ENCODE peak calls at places on chromosome 5, in seven cellular contexts. O is AG10803, X is heart left ventricle, Q is BJ, C is foreskin fibroblast, F is AG04450, Y is heart right ventricle. A is an unnamed sample.

GRCh38 chr5:40578501-40579451 is 100.9 kb upstream of the PTGER4 start:
- DNase-seq in C (peak; percentile 35), F (no peak), O (no peak), Q (no peak), Y (no peak), X (no peak), A (no peak)

GRCh38 chr5:121108725-121109124 is 644.6 kb downstream of the PRR16 start:
- DNase-seq in Q (no peak), O (no peak), C (no peak), X (no peak), F (no peak), Y (peak; percentile 7), A (no peak)

GRCh38 chr5:139566611-139567010 is 5.5 kb downstream of the UBE2D2 start:
- DNase-seq in F (no peak), C (no peak), Q (no peak), O (peak; percentile 72), X (no peak), Y (no peak), A (no peak)

GRCh38 chr5:145362261-145362660 is 472.9 kb downstream of the PRELID2 start:
- DNase-seq in Q (peak; percentile 76), X (no peak), Y (no peak), F (peak; percentile 65), O (peak; percentile 90), C (peak; percentile 66), A (peak; percentile 16)

GRCh38 chr5:132050136-132050535 is 10.3 kb upstream of the IL3 start:
- DNase-seq in Q (no peak), F (no peak), Y (no peak), X (peak; percentile 25), C (no peak), O (no peak), A (no peak)

GRCh38 chr5:151480384-151480783 is 33.0 kb downstream of the SLC36A1 start:
- DNase-seq in Y (no peak), O (peak; percentile 21), F (no peak), Q (no peak), C (peak; percentile 45), X (no peak), A (no peak)

GRCh38 chr5:79014631-79015030 is 29.5 kb upstream of the ARSB start:
- DNase-seq in X (no peak), F (no peak), Y (no peak), C (no peak), O (no peak), Q (no peak), A (no peak)

GRCh38 chr5:180969406-180969805 is 19.2 kb upstream of the BTNL3 start:
- DNase-seq in X (no peak), O (no peak), Q (no peak), C (no peak), Y (no peak), F (no peak), A (no peak)

GRCh38 chr5:124923131-124923530 is 176.7 kb upstream of the ZNF608 start:
- DNase-seq in X (no peak), F (no peak), Y (no peak), C (peak; percentile 23), O (peak; percentile 20), Q (no peak), A (no peak)

DNA sequence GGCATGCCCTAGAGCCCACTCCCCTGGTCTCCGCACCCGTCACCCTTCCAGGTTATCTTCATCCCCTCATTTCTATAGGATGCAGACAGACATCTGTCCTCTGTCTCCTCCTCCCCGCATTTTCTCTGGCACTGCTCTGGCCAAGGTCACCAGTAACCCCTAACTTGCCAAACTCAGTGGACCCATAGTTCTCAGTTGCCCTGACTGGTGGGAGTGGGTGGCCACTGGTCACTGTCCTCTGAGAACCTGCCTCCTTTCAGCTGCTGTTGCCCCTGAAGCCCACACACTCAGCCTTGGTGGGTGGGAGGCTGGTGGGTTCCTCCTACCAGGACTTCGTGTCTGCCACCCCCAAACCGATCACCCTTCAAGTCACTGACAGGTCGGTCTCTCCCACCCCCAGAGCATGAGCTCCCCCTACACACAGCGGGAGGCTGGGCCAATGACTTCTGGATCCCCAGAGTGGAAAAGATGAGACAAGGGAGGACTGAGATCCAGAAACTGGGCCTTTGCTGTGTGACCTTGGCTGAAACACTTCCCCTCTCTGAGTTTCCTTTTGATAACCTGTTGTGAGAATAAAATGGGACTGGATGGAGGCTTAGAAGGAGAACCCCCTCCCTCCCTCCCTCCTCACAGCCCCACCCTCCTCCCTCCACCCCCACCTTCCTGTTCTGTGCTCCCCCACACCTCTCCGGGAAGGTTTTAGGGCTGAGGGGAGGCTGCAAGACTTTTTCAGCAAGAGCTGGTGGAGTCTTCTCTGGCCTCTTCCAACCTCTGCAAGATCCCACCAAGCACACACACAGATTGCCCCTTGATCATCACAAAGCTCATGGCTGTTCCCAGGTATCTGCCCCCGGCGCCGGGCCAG is 2.4 kb upstream of the DBN1 start:
- DNase-seq in Q (no peak), F (no peak), Y (no peak), C (no peak), X (no peak), O (no peak), A (no peak)
- H3K4me3 ChIP-seq in Q (no peak overlapping the region), F (no peak overlapping the region), Y (no peak overlapping the region), C (no peak overlapping the region), X (no peak overlapping the region), O (no peak overlapping the region), A (no peak overlapping the region)

DNA sequence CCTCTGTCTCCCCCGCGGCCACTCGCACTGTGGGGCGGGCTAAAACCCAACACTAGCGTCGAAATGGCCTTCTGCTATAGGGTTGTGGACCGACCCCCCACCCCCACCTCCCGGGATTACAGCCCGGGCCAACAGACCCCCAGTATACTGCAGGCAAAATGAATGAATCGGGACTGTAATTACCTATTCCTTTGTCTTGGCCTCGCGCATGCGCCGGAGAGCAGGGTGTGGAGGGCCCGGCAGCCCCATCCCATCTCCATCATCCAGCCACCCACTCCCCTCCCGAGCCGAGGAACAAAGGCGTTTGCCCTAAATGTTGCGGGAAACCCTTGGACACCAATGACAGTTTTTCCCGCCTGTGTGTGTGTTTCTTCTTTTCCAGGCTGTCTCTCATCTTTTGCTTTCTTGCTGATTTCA is 1.6 kb downstream of the BASP1 start:
- DNase-seq in O (no peak), C (peak; percentile 9), X (no peak), F (no peak), Y (no peak), Q (no peak), A (no peak)
- H3K4me3 ChIP-seq in O (peak overlapping the region; percentile 95), C (peak overlapping the region; percentile 72), X (peak overlapping the region; percentile 22), F (peak overlapping the region; percentile 95), Y (peak overlapping the region; percentile 56), Q (peak overlapping the region; percentile 96), A (peak overlapping the region; percentile 75)

DNA sequence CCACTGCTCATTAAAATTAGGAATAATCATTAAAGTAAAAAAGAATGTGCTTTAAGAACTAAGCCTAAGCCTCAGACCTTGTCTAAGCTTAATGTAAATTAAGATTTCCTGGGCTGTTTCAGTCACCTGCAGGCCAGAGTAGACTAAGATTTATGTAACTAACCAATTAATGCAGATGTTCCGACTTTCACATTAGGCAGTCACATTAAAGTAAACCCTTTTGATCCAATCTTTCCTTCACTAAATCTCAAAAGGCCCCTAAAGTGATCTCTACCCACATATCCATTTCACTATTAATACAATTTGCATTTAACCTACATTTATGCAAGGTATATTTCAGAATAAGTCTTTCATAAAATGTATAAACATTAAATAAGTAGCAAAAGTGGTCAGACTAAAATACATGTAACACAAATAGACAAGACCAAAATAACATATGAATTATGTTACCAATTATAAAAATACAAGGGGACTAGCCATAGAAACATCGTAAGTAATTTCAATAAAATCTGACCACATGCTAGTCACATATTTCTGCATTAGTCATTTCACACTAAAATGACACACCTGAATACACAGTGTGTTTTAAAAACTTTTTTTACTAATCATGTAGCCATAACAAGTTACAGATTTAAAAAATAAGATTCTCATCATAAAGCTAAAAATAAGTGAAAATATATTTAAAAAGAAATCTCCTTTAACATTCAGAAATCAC is 7.7 kb downstream of the NR3C1 start:
- DNase-seq in Q (no peak), O (no peak), F (no peak), X (no peak), Y (no peak), C (no peak), A (no peak)
- H3K4me3 ChIP-seq in Q (no peak overlapping the region), O (peak overlapping the region; percentile 91), F (peak overlapping the region; percentile 14), X (no peak overlapping the region), Y (peak overlapping the region; percentile 87), C (peak overlapping the region; percentile 14), A (no peak overlapping the region)

GRCh38 chr5:35337332-35338168 is 107.3 kb upstream of the PRLR start:
- DNase-seq in Q (no peak), X (no peak), O (no peak), F (no peak), C (no peak), Y (no peak), A (no peak)
- H3K4me3 ChIP-seq in Q (no peak overlapping the region), X (no peak overlapping the region), O (no peak overlapping the region), F (no peak overlapping the region), C (no peak overlapping the region), Y (no peak overlapping the region), A (no peak overlapping the region)

GRCh38 chr5:36723921-36724320 is 117.5 kb downstream of the SLC1A3 start:
- DNase-seq in C (no peak), Y (no peak), O (no peak), X (no peak), Q (no peak), F (no peak), A (no peak)
- H3K4me3 ChIP-seq in C (no peak overlapping the region), Y (no peak overlapping the region), O (no peak overlapping the region), X (no peak overlapping the region), Q (no peak overlapping the region), F (no peak overlapping the region), A (no peak overlapping the region)

GRCh38 chr5:68407312-68408239 is 192.0 kb downstream of the PIK3R1 start:
- DNase-seq in C (no peak), F (no peak), O (no peak), Y (no peak), X (no peak), Q (no peak), A (no peak)

GRCh38 chr5:68405784-68406183 is 190.2 kb downstream of the PIK3R1 start:
- DNase-seq in Y (no peak), Q (no peak), C (no peak), O (no peak), F (no peak), X (no peak), A (no peak)

GRCh38 chr5:68408345-68408871 is 192.9 kb downstream of the PIK3R1 start:
- DNase-seq in O (no peak), F (no peak), X (no peak), C (no peak), Q (no peak), Y (no peak), A (no peak)

GRCh38 chr5:68406344-68406743 is 190.8 kb downstream of the PIK3R1 start:
- DNase-seq in X (no peak), C (no peak), O (no peak), Y (no peak), Q (no peak), F (no peak), A (no peak)

DNA sequence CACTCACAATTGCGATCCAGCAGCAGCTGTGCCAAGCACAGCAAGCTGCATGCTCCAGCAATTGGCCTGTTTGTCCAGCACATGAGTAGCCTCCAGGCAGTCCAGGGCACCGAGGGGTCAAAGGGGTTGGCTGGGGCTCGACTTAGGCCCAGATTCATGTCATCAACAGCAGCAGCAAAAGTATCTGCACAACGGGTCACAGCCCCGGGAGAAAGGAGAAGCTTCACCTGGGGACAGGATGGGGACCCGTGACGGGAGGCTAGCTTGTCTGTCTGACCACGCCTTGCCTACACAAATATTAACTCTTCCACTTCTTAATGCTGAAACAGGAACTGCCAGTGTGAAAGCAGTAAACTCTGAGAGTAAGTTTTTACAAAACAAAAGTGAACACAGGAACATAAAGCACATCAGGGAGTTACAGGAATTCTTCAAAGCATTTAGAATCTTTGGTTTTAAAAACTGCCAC is 191.2 kb downstream of the PIK3R1 start:
- DNase-seq in O (no peak), Y (no peak), Q (no peak), X (no peak), C (no peak), F (no peak), A (no peak)
- H3K4me3 ChIP-seq in O (no peak overlapping the region), Y (no peak overlapping the region), Q (no peak overlapping the region), X (no peak overlapping the region), C (no peak overlapping the region), F (no peak overlapping the region), A (no peak overlapping the region)

GRCh38 chr5:73450672-73451217 is 2.2 kb upstream of the FOXD1 start:
- DNase-seq in F (no peak), X (no peak), C (no peak), O (no peak), Q (no peak), Y (no peak), A (no peak)
- H3K4me3 ChIP-seq in F (peak overlapping the region; percentile 61), X (no peak overlapping the region), C (peak overlapping the region; percentile 53), O (peak overlapping the region; percentile 70), Q (peak overlapping the region; percentile 49), Y (no peak overlapping the region), A (peak overlapping the region; percentile 41)